ENCODE peak calls at places on chromosomes 4 and X, in four cellular contexts. G is upper lobe of right lung, Q is fibroblast of pulmonary artery, O is astrocyte of the spinal cord. Y is an unnamed sample.

GRCh38 chr4:137647375-137647774 is 115.1 kb upstream of the PCDH18 start:
- DNase-seq in G (no peak), Q (no peak), O (no peak), Y (peak)

GRCh38 chr4:174225247-174226054 is 58.0 kb downstream of the FBXO8 start:
- DNase-seq in G (no peak), Q (no peak), O (no peak), Y (no peak)

GRCh38 chr4:177127658-177128057 is 182.0 kb upstream of the NEIL3 start:
- DNase-seq in G (no peak), Q (peak), O (peak), Y (no peak)

GRCh38 chr4:150308824-150309472 is 230.7 kb downstream of the DCLK2 start:
- DNase-seq in G (no peak), Q (peak), O (peak), Y (no peak)

GRCh38 chr4:41882622-41883347 is 52.4 kb upstream of the TMEM33 start:
- DNase-seq in G (peak), Q (peak), O (peak), Y (peak)

GRCh38 chrX:44828008-44828605 is 15.7 kb upstream of the DUSP21 start:
- DNase-seq in G (no peak), Q (peak), O (peak), Y (no peak)

GRCh38 chr4:41613362-41613761 is 75.4 kb downstream of the LIMCH1 start:
- DNase-seq in G (no peak), Q (no peak), O (no peak), Y (no peak)

GRCh38 chr4:177235026-177235425 is 74.6 kb upstream of the NEIL3 start:
- DNase-seq in G (no peak), Q (peak), O (peak), Y (no peak)

GRCh38 chr4:101818362-101818761 is 27.8 kb downstream of the BANK1 start:
- DNase-seq in G (no peak), Q (peak), O (peak), Y (no peak)

GRCh38 chrX:12956704-12957541 is 18.0 kb upstream of the TMSB4X start:
- DNase-seq in G (no peak), Q (peak), O (peak), Y (peak)

GRCh38 chrX:154352012-154352401 is 22.4 kb downstream of the FLNA start:
- DNase-seq in G (peak), Q (no peak), O (no peak), Y (no peak)

GRCh38 chr4:152039085-152039484 is 278.3 kb upstream of the GATB start:
- DNase-seq in G (no peak), Q (peak), O (peak), Y (no peak)

GRCh38 chr4:15327311-15328298 is 100.2 kb upstream of the C1QTNF7 start:
- DNase-seq in G (no peak), Q (peak), O (peak), Y (no peak)

GRCh38 chrX:118884552-118885138 is 61.0 kb downstream of the ZCCHC12 start:
- DNase-seq in G (no peak), Q (no peak), O (no peak), Y (no peak)

GRCh38 chr4:167100120-167100519 is 134.2 kb downstream of the SPOCK3 start:
- DNase-seq in G (no peak), Q (peak), O (peak), Y (no peak)

GRCh38 chr4:17128268-17128667 is 229.8 kb upstream of the LDB2 start:
- DNase-seq in G (no peak), Q (peak), O (no peak), Y (no peak)

GRCh38 chr4:108919229-108919893 is 156.5 kb upstream of the ETNPPL start:
- DNase-seq in G (no peak), Q (no peak), O (no peak), Y (no peak)

GRCh38 chrX:130575831-130576404 is 174.1 kb downstream of the RBMX2 start:
- DNase-seq in G (peak), Q (peak), O (peak), Y (peak)

GRCh38 chr4:126954537-126955291 is 678.0 kb upstream of the INTU start:
- DNase-seq in G (no peak), Q (no peak), O (no peak), Y (no peak)

GRCh38 chr4:7570156-7570778 is 135.5 kb upstream of the PSAPL1 start:
- DNase-seq in G (no peak), Q (no peak), O (no peak), Y (no peak)

GRCh38 chr4:89338206-89338605 is 30.6 kb upstream of the GPRIN3 start:
- DNase-seq in G (no peak), Q (peak), O (no peak), Y (no peak)

GRCh38 chrX:121987835-121988234 is 940.4 kb downstream of the GLUD2 start:
- DNase-seq in G (no peak), Q (no peak), O (no peak), Y (no peak)

GRCh38 chr4:176340871-176341685 is 21.3 kb downstream of the SPCS3 start:
- DNase-seq in G (no peak), Q (peak), O (peak), Y (peak)

GRCh38 chrX:71067727-71068051 is 445 bp downstream of the SNX12 start:
- DNase-seq in G (no peak), Q (no peak), O (no peak), Y (no peak)

GRCh38 chr4:180767330-180767729 is 1475.9 kb upstream of the TENM3 start:
- DNase-seq in G (no peak), Q (no peak), O (no peak), Y (no peak)

GRCh38 chrX:39749135-39749534 is 348.6 kb downstream of the BCOR start:
- DNase-seq in G (no peak), Q (no peak), O (no peak), Y (no peak)

GRCh38 chr4:53622739-53623151 is 31.5 kb upstream of the LNX1 start:
- DNase-seq in G (no peak), Q (peak), O (peak), Y (no peak)

GRCh38 chr4:77163636-77164035 is 6.6 kb downstream of the CCNG2 start:
- DNase-seq in G (no peak), Q (no peak), O (no peak), Y (no peak)

GRCh38 chr4:103074598-103075434 is 1.7 kb downstream of the SLC9B2 start:
- DNase-seq in G (no peak), Q (peak), O (peak), Y (peak)

GRCh38 chr4:76339364-76339763 is 32.8 kb downstream of the STBD1 start:
- DNase-seq in G (no peak), Q (no peak), O (no peak), Y (no peak)

GRCh38 chrX:2679534-2680485 is 11.3 kb upstream of the CD99 start:
- DNase-seq in G (no peak), Q (peak), O (peak), Y (no peak)

GRCh38 chr4:24057915-24058559 is 168.2 kb upstream of the PPARGC1A start:
- DNase-seq in G (no peak), Q (no peak), O (no peak), Y (no peak)

GRCh38 chr4:140152760-140153418 is 1.1 kb downstream of the MAML3 start:
- DNase-seq in G (peak), Q (peak), O (peak), Y (peak)

GRCh38 chr4:116016201-116016600 is 902.8 kb upstream of the NDST4 start:
- DNase-seq in G (no peak), Q (no peak), O (peak), Y (no peak)

GRCh38 chr4:24003476-24003875 is 113.6 kb upstream of the PPARGC1A start:
- DNase-seq in G (no peak), Q (no peak), O (no peak), Y (no peak)

GRCh38 chr4:38364383-38364963 is 299.5 kb upstream of the KLF3 start:
- DNase-seq in G (no peak), Q (no peak), O (no peak), Y (no peak)

GRCh38 chr4:37902738-37903693 is 12.1 kb downstream of the TBC1D1 start:
- DNase-seq in G (no peak), Q (no peak), O (no peak), Y (no peak)

GRCh38 chrX:18410038-18410437 is 15.4 kb upstream of the CDKL5 start:
- DNase-seq in G (no peak), Q (peak), O (peak), Y (no peak)
- TF ChIP-seq CTCF in G (peak), Q (peak), O (peak), Y (no peak)

DNA sequence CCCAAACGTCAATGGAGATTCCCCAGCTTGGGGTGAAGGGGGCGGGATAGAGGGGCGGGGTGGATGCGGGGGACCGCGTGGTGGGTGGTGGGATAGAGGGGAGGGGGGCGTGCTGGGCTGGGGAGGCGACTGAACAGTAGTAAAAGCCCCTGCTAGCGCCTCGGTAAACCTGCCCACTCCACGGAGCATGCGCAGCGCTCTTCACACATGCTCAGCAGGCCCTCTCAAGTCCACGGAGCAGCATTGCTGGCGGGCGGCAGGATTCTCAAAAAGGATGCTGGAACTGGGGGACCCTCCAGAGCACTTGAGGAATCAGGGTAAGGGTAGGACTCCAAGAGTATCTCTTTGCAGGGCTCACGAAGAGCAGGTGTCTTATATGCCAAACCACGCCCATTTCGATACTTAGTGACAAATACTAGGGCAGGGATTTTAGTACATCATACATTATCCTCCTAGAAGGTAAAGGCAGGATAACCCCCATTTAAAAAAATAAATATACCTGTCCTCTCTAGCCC is 378 bp upstream of the RPS6KA6 start:
- DNase-seq in G (peak), Q (peak), O (peak), Y (no peak)
- TF ChIP-seq CTCF in G (no peak), Q (no peak), O (no peak), Y (no peak)

DNA sequence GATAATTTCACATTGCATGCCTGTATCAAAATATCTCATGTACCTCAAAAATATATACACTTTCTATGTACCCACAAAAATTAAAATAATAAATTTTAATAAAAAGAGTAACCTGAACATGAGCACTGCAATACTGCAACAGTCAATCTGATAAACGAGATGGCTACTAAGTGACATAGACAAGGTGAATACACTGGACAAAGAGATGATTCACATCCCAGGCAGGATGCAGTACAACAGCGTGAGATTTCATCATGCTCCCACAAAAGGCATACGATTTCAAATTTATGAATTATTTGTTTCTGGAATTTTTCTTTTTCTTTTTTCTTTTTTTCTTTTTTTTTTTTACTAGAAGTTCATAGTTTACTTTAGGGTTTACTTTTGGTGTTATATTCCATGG is 12.2 kb upstream of the FGF16 start:
- DNase-seq in G (no peak), Q (no peak), O (no peak), Y (no peak)
- TF ChIP-seq CTCF in G (no peak), Q (no peak), O (no peak), Y (no peak)

GRCh38 chr4:172311682-172312081 is 498.5 kb downstream of the GALNTL6 start:
- DNase-seq in G (no peak), Q (no peak), O (no peak), Y (no peak)

GRCh38 chr4:172305698-172306097 is 492.5 kb downstream of the GALNTL6 start:
- DNase-seq in G (no peak), Q (no peak), O (no peak), Y (no peak)

GRCh38 chr4:172308078-172308477 is 494.9 kb downstream of the GALNTL6 start:
- DNase-seq in G (no peak), Q (no peak), O (no peak), Y (no peak)
- TF ChIP-seq CTCF in G (no peak), Q (no peak), O (no peak), Y (no peak)

DNA sequence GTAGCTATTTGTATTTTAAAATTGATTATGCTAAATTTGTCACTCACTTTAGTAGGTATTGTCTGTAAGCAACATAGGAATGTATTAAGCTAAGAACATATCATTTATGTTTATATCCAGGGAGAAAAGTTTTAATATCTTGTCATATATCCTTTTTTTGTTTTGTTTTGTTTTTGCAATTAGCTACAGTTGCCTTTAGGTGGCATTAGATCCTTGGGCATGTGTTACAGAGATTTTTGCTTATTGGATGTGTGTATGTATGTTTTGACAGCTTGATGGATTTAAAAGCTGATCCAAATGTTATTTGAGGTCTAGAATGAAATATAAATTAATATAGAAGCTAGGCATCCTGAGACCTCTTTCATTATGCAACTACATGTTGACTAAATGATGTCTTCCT is 36.1 kb upstream of the OTUD4 start:
- DNase-seq in G (no peak), Q (peak), O (peak), Y (peak)
- TF ChIP-seq CTCF in G (peak), Q (peak), O (peak), Y (no peak)

GRCh38 chr4:147513952-147514351 is 33.1 kb downstream of the EDNRA start:
- DNase-seq in G (no peak), Q (no peak), O (no peak), Y (no peak)
- TF ChIP-seq CTCF in G (no peak), Q (peak), O (peak), Y (no peak)

GRCh38 chr4:26192921-26193894 is 127.6 kb upstream of the RBPJ start:
- DNase-seq in G (no peak), Q (no peak), O (no peak), Y (peak)
- TF ChIP-seq CTCF in G (no peak), Q (no peak), O (no peak), Y (no peak)

GRCh38 chr4:121740796-121741409 is 24.1 kb downstream of the SMIM43 start:
- DNase-seq in G (no peak), Q (no peak), O (no peak), Y (no peak)
- TF ChIP-seq CTCF in G (no peak), Q (no peak), O (no peak), Y (no peak)

GRCh38 chr4:56434599-56435000 is 815 bp downstream of the PPAT start:
- DNase-seq in G (no peak), Q (peak), O (peak), Y (no peak)

GRCh38 chr4:56435748-56436442 is at the start of gene PAICS:
- DNase-seq in G (peak), Q (peak), O (peak), Y (peak)

GRCh38 chr4:56433280-56433679 is 2.1 kb downstream of the PPAT start:
- DNase-seq in G (no peak), Q (no peak), O (no peak), Y (no peak)

GRCh38 chr4:56430203-56430602 is 5.2 kb downstream of the PPAT start:
- DNase-seq in G (no peak), Q (no peak), O (no peak), Y (no peak)

GRCh38 chr4:56435001-56435747 is at the start of gene PPAT:
- DNase-seq in G (peak), Q (peak), O (peak), Y (peak)
- TF ChIP-seq CTCF in G (peak), Q (peak), O (peak), Y (no peak)

Y was measured in GM20000.